ENCODE peak calls at places on chromosomes 2 and 18, in four cellular contexts. One of them, this sample, is unnamed. For H3K36me3, the result is how much of the 10 kb centered on the place peaks cover.

GRCh38 chr2:132623096-132623839 is 46.7 kb downstream of the LYPD1 start:
- DNase-seq in tibial nerve: no peak
- DNase-seq in tibial artery: peak
- DNase-seq in upper lobe of right lung: no peak
- DNase-seq in this sample: no peak

GRCh38 chr2:11082880-11083279 is 72.4 kb upstream of the SLC66A3 start:
- DNase-seq in tibial nerve: no peak
- DNase-seq in upper lobe of right lung: no peak
- DNase-seq in tibial artery: no peak
- DNase-seq in this sample: no peak

GRCh38 chr2:72973566-72974435 is 56.5 kb downstream of the EMX1 start:
- DNase-seq in tibial artery: no peak
- DNase-seq in tibial nerve: no peak
- DNase-seq in upper lobe of right lung: no peak
- DNase-seq in this sample: peak

GRCh38 chr18:32301361-32301760 is 111.5 kb downstream of the MEP1B start:
- DNase-seq in upper lobe of right lung: no peak
- DNase-seq in tibial artery: no peak
- DNase-seq in tibial nerve: no peak
- DNase-seq in this sample: no peak

GRCh38 chr2:37343537-37344434 is 644 bp upstream of the QPCT start:
- DNase-seq in tibial artery: no peak
- DNase-seq in upper lobe of right lung: no peak
- DNase-seq in tibial nerve: no peak
- DNase-seq in this sample: no peak

GRCh38 chr2:83085869-83086268 is 1373.2 kb downstream of the SUCLG1 start:
- DNase-seq in upper lobe of right lung: no peak
- DNase-seq in tibial artery: no peak
- DNase-seq in tibial nerve: no peak
- DNase-seq in this sample: no peak

GRCh38 chr2:207390302-207391095 is 139.3 kb upstream of the CREB1 start:
- DNase-seq in tibial artery: no peak
- DNase-seq in upper lobe of right lung: no peak
- DNase-seq in tibial nerve: no peak
- DNase-seq in this sample: no peak

GRCh38 chr2:241692448-241692847 is 5.8 kb upstream of the DTYMK start:
- DNase-seq in tibial nerve: no peak
- DNase-seq in upper lobe of right lung: no peak
- DNase-seq in tibial artery: no peak
- DNase-seq in this sample: no peak

GRCh38 chr2:84959494-84960156 is 11.3 kb upstream of the KCMF1 start:
- DNase-seq in upper lobe of right lung: no peak
- DNase-seq in tibial artery: no peak
- DNase-seq in tibial nerve: no peak
- DNase-seq in this sample: no peak

GRCh38 chr2:184338776-184339175 is 259.6 kb upstream of the ZNF804A start:
- DNase-seq in tibial nerve: no peak
- DNase-seq in tibial artery: no peak
- DNase-seq in upper lobe of right lung: no peak
- DNase-seq in this sample: no peak

GRCh38 chr18:29892960-29893558 is 1149.5 kb downstream of the DSC3 start:
- DNase-seq in tibial artery: no peak
- DNase-seq in upper lobe of right lung: no peak
- DNase-seq in tibial nerve: no peak
- DNase-seq in this sample: no peak

GRCh38 chr18:74518456-74519315 is 15.6 kb upstream of the CNDP1 start:
- DNase-seq in upper lobe of right lung: no peak
- DNase-seq in tibial artery: no peak
- DNase-seq in tibial nerve: no peak
- DNase-seq in this sample: no peak

GRCh38 chr18:63233334-63233733 is 86.2 kb downstream of the BCL2 start:
- DNase-seq in tibial artery: no peak
- DNase-seq in upper lobe of right lung: no peak
- DNase-seq in tibial nerve: no peak
- DNase-seq in this sample: no peak

GRCh38 chr2:219555956-219556355 is 12.1 kb downstream of the TMEM198 start:
- DNase-seq in upper lobe of right lung: no peak
- DNase-seq in tibial nerve: no peak
- DNase-seq in tibial artery: no peak
- DNase-seq in this sample: no peak

GRCh38 chr2:219557320-219557719 is 13.5 kb downstream of the TMEM198 start:
- DNase-seq in tibial artery: no peak
- DNase-seq in upper lobe of right lung: no peak
- DNase-seq in tibial nerve: no peak
- DNase-seq in this sample: no peak

GRCh38 chr2:219554369-219554768 is 10.5 kb downstream of the TMEM198 start:
- DNase-seq in tibial nerve: no peak
- DNase-seq in tibial artery: no peak
- DNase-seq in upper lobe of right lung: no peak
- DNase-seq in this sample: no peak

GRCh38 chr2:219557791-219558785 is 13.3 kb downstream of the OBSL1 start:
- DNase-seq in tibial artery: no peak
- DNase-seq in tibial nerve: no peak
- DNase-seq in upper lobe of right lung: no peak
- DNase-seq in this sample: no peak

DNA sequence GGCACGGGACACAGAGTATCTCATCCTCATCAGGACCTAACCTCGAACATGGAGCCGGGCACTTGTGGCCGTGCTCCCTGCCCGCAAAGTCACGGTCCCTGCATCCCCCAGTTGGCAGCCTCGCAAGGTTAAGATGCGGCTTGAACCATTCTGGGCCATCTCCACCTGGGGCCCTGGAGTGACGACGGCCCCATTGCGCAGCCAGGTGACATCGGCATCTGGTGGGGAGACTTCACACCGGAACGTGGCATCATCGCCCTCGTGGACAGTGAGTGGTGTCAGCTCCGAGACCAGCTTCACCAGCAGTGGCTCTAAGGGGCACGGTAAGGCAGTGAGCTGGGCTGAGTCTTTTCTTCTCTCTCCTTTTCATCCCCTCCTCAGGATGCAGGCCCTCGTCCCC is 12.6 kb downstream of the TMEM198 start:
- DNase-seq in tibial nerve: no peak
- DNase-seq in tibial artery: no peak
- DNase-seq in upper lobe of right lung: no peak
- DNase-seq in this sample: no peak
- H3K36me3 ChIP-seq in tibial nerve: under half
- H3K36me3 ChIP-seq in tibial artery: under half
- H3K36me3 ChIP-seq in upper lobe of right lung: under half
- H3K36me3 ChIP-seq in this sample: under half

GRCh38 chr2:55585451-55586079 is 31.9 kb downstream of the PPP4R3B start:
- DNase-seq in tibial artery: no peak
- DNase-seq in upper lobe of right lung: no peak
- DNase-seq in tibial nerve: no peak
- DNase-seq in this sample: no peak

GRCh38 chr2:55581875-55582547 is 35.4 kb downstream of the PPP4R3B start:
- DNase-seq in tibial nerve: no peak
- DNase-seq in upper lobe of right lung: no peak
- DNase-seq in tibial artery: peak
- DNase-seq in this sample: no peak

DNA sequence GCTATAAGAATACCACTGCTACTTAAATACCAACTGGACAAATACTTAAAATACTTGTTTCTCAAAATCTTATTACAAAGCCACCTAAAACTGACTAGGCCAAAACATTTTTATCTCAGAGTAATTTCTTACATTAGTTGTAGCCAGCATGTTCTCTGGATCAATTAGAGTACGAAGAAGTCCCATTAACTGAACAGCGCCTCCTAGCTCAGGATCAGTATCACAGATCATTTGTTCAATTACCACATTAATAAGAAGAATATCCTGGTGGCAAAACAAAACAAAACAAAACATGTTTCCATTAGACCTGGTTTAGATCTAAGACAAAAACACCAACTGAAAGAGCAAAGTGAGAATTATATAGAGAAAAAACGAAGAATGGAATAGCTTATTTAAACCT is 36.0 kb downstream of the PPP4R3B start:
- DNase-seq in tibial artery: no peak
- DNase-seq in upper lobe of right lung: no peak
- DNase-seq in tibial nerve: no peak
- DNase-seq in this sample: no peak
- H3K36me3 ChIP-seq in tibial artery: under half
- H3K36me3 ChIP-seq in upper lobe of right lung: half or more
- H3K36me3 ChIP-seq in tibial nerve: under half
- H3K36me3 ChIP-seq in this sample: half or more

DNA sequence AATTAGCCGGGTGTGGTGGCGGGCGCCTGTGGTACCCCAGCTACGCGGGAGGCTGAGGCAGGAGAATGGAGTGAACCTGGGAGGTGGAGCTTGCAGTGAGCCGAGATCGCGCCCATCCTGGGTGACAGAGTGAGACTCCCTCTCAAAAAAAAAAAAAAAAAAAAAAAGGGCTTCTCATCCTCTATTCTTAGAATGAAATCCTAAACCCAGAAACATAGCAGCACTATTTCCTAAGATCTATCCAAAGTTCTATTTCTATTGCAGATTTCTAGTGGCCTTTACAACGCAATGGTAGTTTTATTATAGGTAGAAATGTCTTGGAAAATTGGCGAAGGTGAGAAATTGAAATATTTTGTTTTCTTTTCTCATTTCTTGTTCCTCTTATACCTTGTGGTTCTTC is 501.0 kb upstream of the SETBP1 start:
- DNase-seq in upper lobe of right lung: no peak
- DNase-seq in tibial nerve: no peak
- DNase-seq in tibial artery: no peak
- DNase-seq in this sample: no peak
- H3K36me3 ChIP-seq in upper lobe of right lung: under half
- H3K36me3 ChIP-seq in tibial nerve: under half
- H3K36me3 ChIP-seq in tibial artery: under half
- H3K36me3 ChIP-seq in this sample: under half

GRCh38 chr2:25236736-25237135 is 68.4 kb upstream of the POMC start:
- DNase-seq in tibial nerve: no peak
- DNase-seq in tibial artery: no peak
- DNase-seq in upper lobe of right lung: no peak
- DNase-seq in this sample: no peak
- H3K36me3 ChIP-seq in tibial nerve: under half
- H3K36me3 ChIP-seq in tibial artery: half or more
- H3K36me3 ChIP-seq in upper lobe of right lung: half or more
- H3K36me3 ChIP-seq in this sample: half or more

GRCh38 chr2:102442967-102443828 is 20.2 kb downstream of the IL18RAP start:
- DNase-seq in upper lobe of right lung: no peak
- DNase-seq in tibial nerve: no peak
- DNase-seq in tibial artery: no peak
- DNase-seq in this sample: peak
- H3K36me3 ChIP-seq in upper lobe of right lung: under half
- H3K36me3 ChIP-seq in tibial nerve: under half
- H3K36me3 ChIP-seq in tibial artery: under half
- H3K36me3 ChIP-seq in this sample: under half